ENCODE peak calls at places on chromosomes 1 and 21, in five cellular contexts. C is neural progenitor cell; D is stimulated activated CD4-positive, alpha-beta T cell treated with anti-CD3 and anti-CD28 coated beads, Interleukin-4, amount 100 ng/mL, for 48 hours; T is LNCaP clone FGC; S is amniotic stem cell. F is an unnamed sample.

GRCh38 chr1:15068152-15068551 is 85.4 kb upstream of the TMEM51 start:
- DNase-seq in C (no peak), D (no peak), T (no peak), S (no peak), F (no peak)

GRCh38 chr1:23561813-23562100 is 2.5 kb upstream of the ID3 start:
- DNase-seq in C (peak), D (no peak), T (no peak), S (no peak), F (no peak)

GRCh38 chr1:217539510-217539909 is 91.4 kb downstream of the GPATCH2 start:
- DNase-seq in C (no peak), D (no peak), T (peak), S (no peak), F (no peak)

GRCh38 chr1:55472784-55473183 is 257.6 kb upstream of the USP24 start:
- DNase-seq in C (no peak), D (no peak), T (peak), S (no peak), F (no peak)

GRCh38 chr1:76336951-76337371 is 262.4 kb downstream of the ST6GALNAC3 start:
- DNase-seq in C (peak), D (no peak), T (no peak), S (peak), F (peak)

GRCh38 chr1:2124446-2125198 is 70.0 kb downstream of the FAAP20 start:
- DNase-seq in C (peak), D (no peak), T (no peak), S (no peak), F (no peak)

GRCh38 chr21:31370893-31371652 is 27.0 kb upstream of the TIAM1 start:
- DNase-seq in C (no peak), D (no peak), T (no peak), S (no peak), F (no peak)

GRCh38 chr1:36856126-36856525 is 178.2 kb downstream of the GRIK3 start:
- DNase-seq in C (no peak), D (no peak), T (no peak), S (no peak), F (no peak)

GRCh38 chr1:99004270-99005141 is at the start of gene PLPPR5:
- DNase-seq in C (peak), D (peak), T (no peak), S (no peak), F (peak)

GRCh38 chr1:93137604-93138292 is 42.5 kb downstream of the TMED5 start:
- DNase-seq in C (no peak), D (no peak), T (peak), S (no peak), F (no peak)

GRCh38 chr1:51990478-51990965 is at the start of gene RAB3B:
- DNase-seq in C (peak), D (peak), T (peak), S (peak), F (no peak)

GRCh38 chr1:224256642-224257041 is 73.3 kb downstream of the NVL start:
- DNase-seq in C (peak), D (no peak), T (no peak), S (no peak), F (no peak)

GRCh38 chr1:167272375-167272957 is 51.8 kb downstream of the POU2F1 start:
- DNase-seq in C (no peak), D (no peak), T (no peak), S (no peak), F (no peak)

GRCh38 chr21:35026153-35026499 is 23.0 kb downstream of the RUNX1 start:
- DNase-seq in C (no peak), D (no peak), T (no peak), S (no peak), F (no peak)

GRCh38 chr1:86520789-86521521 is 25.9 kb upstream of the CLCA4 start:
- DNase-seq in C (no peak), D (no peak), T (no peak), S (no peak), F (no peak)

GRCh38 chr1:64748222-64748621 is 3.3 kb downstream of the RAVER2 start:
- DNase-seq in C (no peak), D (no peak), T (no peak), S (no peak), F (no peak)

GRCh38 chr1:41629571-41629970 is 145.1 kb upstream of the EDN2 start:
- DNase-seq in C (no peak), D (no peak), T (no peak), S (no peak), F (no peak)

GRCh38 chr21:28229811-28230210 is 762.9 kb downstream of the LTN1 start:
- DNase-seq in C (no peak), D (no peak), T (peak), S (peak), F (no peak)

GRCh38 chr1:64476251-64476952 is 6.5 kb downstream of the CACHD1 start:
- DNase-seq in C (no peak), D (no peak), T (peak), S (peak), F (no peak)

GRCh38 chr1:107954719-107955415 is 10.1 kb downstream of the VAV3 start:
- DNase-seq in C (no peak), D (no peak), T (no peak), S (no peak), F (no peak)

GRCh38 chr1:84301759-84302380 is 362 bp downstream of the SAMD13 start:
- DNase-seq in C (no peak), D (no peak), T (no peak), S (no peak), F (no peak)

GRCh38 chr1:181089777-181090505 is 1.4 kb downstream of the IER5 start:
- DNase-seq in C (peak), D (peak), T (no peak), S (no peak), F (peak)

GRCh38 chr1:159171254-159171687 is at the start of gene CADM3:
- DNase-seq in C (peak), D (no peak), T (no peak), S (no peak), F (peak)

GRCh38 chr1:53637726-53638640 is 101.0 kb downstream of the GLIS1 start:
- DNase-seq in C (no peak), D (no peak), T (no peak), S (no peak), F (peak)

GRCh38 chr1:228346731-228347130 is 59.9 kb downstream of the TRIM11 start:
- DNase-seq in C (no peak), D (no peak), T (no peak), S (no peak), F (no peak)

GRCh38 chr1:160001440-160001839 is 30.4 kb downstream of the PIGM start:
- DNase-seq in C (no peak), D (no peak), T (no peak), S (no peak), F (no peak)

GRCh38 chr1:116568925-116569490 is 1.8 kb downstream of the CD58 start:
- DNase-seq in C (no peak), D (no peak), T (no peak), S (no peak), F (no peak)

GRCh38 chr1:226980565-226981385 is 40.7 kb downstream of the COQ8A start:
- DNase-seq in C (no peak), D (no peak), T (no peak), S (no peak), F (no peak)

GRCh38 chr1:90000934-90001676 is 6.2 kb downstream of the ZNF326 start:
- DNase-seq in C (no peak), D (no peak), T (no peak), S (no peak), F (no peak)

GRCh38 chr1:13585599-13585965 is 1.9 kb downstream of the PDPN start:
- DNase-seq in C (peak), D (no peak), T (no peak), S (no peak), F (no peak)

GRCh38 chr1:95208876-95209275 is 25.1 kb upstream of the RWDD3 start:
- DNase-seq in C (no peak), D (no peak), T (no peak), S (no peak), F (no peak)

GRCh38 chr21:25790122-25790951 is 55.6 kb downstream of the GABPA start:
- DNase-seq in C (peak), D (no peak), T (peak), S (no peak), F (no peak)

GRCh38 chr21:31248598-31248997 is 95.5 kb downstream of the TIAM1 start:
- DNase-seq in C (no peak), D (no peak), T (no peak), S (no peak), F (no peak)

F was measured in dorsolateral prefrontal cortex.